ENCODE peak calls at places on chromosomes 1 and 21, in seven cellular contexts. Y is KBM-7; P is iPS-NIHi11; V is stimulated activated CD4-positive, alpha-beta T cell treated with anti-CD3 and anti-CD28 coated beads, Interleukin-1b, Interleukin-23, amount 100 ng/mL, for 1 hour; F is mesenchymal stem cell; C is body of pancreas; H is Right ventricle myocardium inferior. E is an unnamed sample.
A peak's percentile ranks its signal among the peaks of the same experiment; 100 is the strongest.

GRCh38 chr1:235045921-235046601 is 82.6 kb downstream of the TOMM20 start:
- DNase-seq in Y (no peak), P (no peak), V (no peak), F (no peak), C (no peak), H (no peak), E (no peak)

GRCh38 chr21:45306832-45307571 is 19.3 kb upstream of the POFUT2 start:
- DNase-seq in Y (no peak), P (peak; percentile 49), V (no peak), F (peak; percentile 91), C (peak; percentile 69), H (peak; percentile 92), E (no peak)

GRCh38 chr1:215076312-215076711 is 6.2 kb upstream of the KCNK2 start:
- DNase-seq in Y (peak; percentile 4), P (peak; percentile 46), V (no peak), F (peak; percentile 29), C (no peak), H (no peak), E (no peak)

GRCh38 chr1:226654508-226655124 is 84.5 kb downstream of the ITPKB start:
- DNase-seq in Y (no peak), P (no peak), V (no peak), F (no peak), C (no peak), H (no peak), E (peak; percentile 45)

GRCh38 chr1:94063379-94063778 is 57.6 kb downstream of the ABCA4 start:
- DNase-seq in Y (no peak), P (peak; percentile 40), V (no peak), F (peak; percentile 54), C (peak; percentile 48), H (no peak), E (no peak)

GRCh38 chr1:55039342-55040082 is at the start of gene PCSK9:
- DNase-seq in Y (no peak), P (peak; percentile 76), V (no peak), F (peak; percentile 38), C (peak; percentile 47), H (no peak), E (no peak)

GRCh38 chr1:84366786-84367185 is 31.5 kb upstream of the DNASE2B start:
- DNase-seq in Y (no peak), P (no peak), V (no peak), F (no peak), C (no peak), H (no peak), E (no peak)

GRCh38 chr21:42567181-42567560 is 53.5 kb downstream of the SLC37A1 start:
- DNase-seq in Y (no peak), P (no peak), V (no peak), F (no peak), C (no peak), H (no peak), E (no peak)

GRCh38 chr1:211923065-211923464 is 92.5 kb upstream of the LPGAT1 start:
- DNase-seq in Y (no peak), P (no peak), V (no peak), F (no peak), C (no peak), H (no peak), E (no peak)

GRCh38 chr1:234597894-234598293 is 12.1 kb downstream of the IRF2BP2 start:
- DNase-seq in Y (peak; percentile 67), P (peak; percentile 36), V (peak; percentile 32), F (peak; percentile 68), C (peak; percentile 61), H (no peak), E (no peak)

GRCh38 chr1:206114692-206115430 is 2.3 kb downstream of the AVPR1B start:
- DNase-seq in Y (peak; percentile 75), P (no peak), V (no peak), F (no peak), C (no peak), H (no peak), E (no peak)

GRCh38 chr1:16474166-16474800 is 33.8 kb downstream of the NECAP2 start:
- DNase-seq in Y (no peak), P (no peak), V (no peak), F (no peak), C (no peak), H (no peak), E (no peak)

GRCh38 chr1:30604801-30605440 is 118.5 kb downstream of the MATN1 start:
- DNase-seq in Y (no peak), P (no peak), V (no peak), F (no peak), C (no peak), H (no peak), E (no peak)

GRCh38 chr1:39262802-39263201 is 58.3 kb downstream of the MACF1 start:
- DNase-seq in Y (no peak), P (no peak), V (no peak), F (peak; percentile 32), C (no peak), H (no peak), E (no peak)

GRCh38 chr1:19033926-19034680 is 77.6 kb upstream of the IFFO2 start:
- DNase-seq in Y (no peak), P (no peak), V (no peak), F (no peak), C (peak; percentile 5), H (no peak), E (no peak)

GRCh38 chr1:58231204-58231603 is 315.3 kb downstream of the OMA1 start:
- DNase-seq in Y (no peak), P (no peak), V (no peak), F (no peak), C (no peak), H (no peak), E (no peak)

GRCh38 chr1:111270781-111271463 is 19.7 kb upstream of the CHIA start:
- DNase-seq in Y (no peak), P (peak; percentile 30), V (no peak), F (no peak), C (no peak), H (no peak), E (no peak)

GRCh38 chr1:112672842-112673241 is 1.6 kb upstream of the MOV10 start:
- DNase-seq in Y (no peak), P (no peak), V (no peak), F (no peak), C (no peak), H (no peak), E (no peak)

GRCh38 chr1:246036175-246036574 is 470.9 kb downstream of the SMYD3 start:
- DNase-seq in Y (no peak), P (no peak), V (no peak), F (no peak), C (no peak), H (no peak), E (no peak)